ENCODE peak calls at places on chromosome 1, in four cellular contexts. One of them, this sample, is unnamed. For H3K4me1 and H3K27me3, the result is how much of the 10 kb centered on the place peaks cover.

GRCh38 chr1:105138445-105138821 is 1388.7 kb downstream of the AMY1C start:
- DNase-seq in hepatocyte: peak
- DNase-seq in left ventricle myocardium inferior: no peak
- DNase-seq in Caco-2: no peak
- DNase-seq in this sample: no peak

GRCh38 chr1:94093996-94094395 is 27.0 kb downstream of the ABCA4 start:
- DNase-seq in Caco-2: no peak
- DNase-seq in hepatocyte: no peak
- DNase-seq in left ventricle myocardium inferior: no peak
- DNase-seq in this sample: no peak

GRCh38 chr1:197692965-197693364 is 82.3 kb downstream of the DENND1B start:
- DNase-seq in hepatocyte: no peak
- DNase-seq in Caco-2: no peak
- DNase-seq in left ventricle myocardium inferior: no peak
- DNase-seq in this sample: peak

GRCh38 chr1:70202173-70202758 is 3.1 kb downstream of the LRRC40 start:
- DNase-seq in hepatocyte: no peak
- DNase-seq in Caco-2: no peak
- DNase-seq in left ventricle myocardium inferior: no peak
- DNase-seq in this sample: no peak

GRCh38 chr1:41652346-41653124 is 168.1 kb upstream of the EDN2 start:
- DNase-seq in left ventricle myocardium inferior: no peak
- DNase-seq in Caco-2: no peak
- DNase-seq in hepatocyte: no peak
- DNase-seq in this sample: no peak

GRCh38 chr1:95386371-95386770 is 152.4 kb downstream of the RWDD3 start:
- DNase-seq in hepatocyte: no peak
- DNase-seq in Caco-2: no peak
- DNase-seq in left ventricle myocardium inferior: no peak
- DNase-seq in this sample: no peak

GRCh38 chr1:66526991-66527390 is 7.0 kb upstream of the SGIP1 start:
- DNase-seq in left ventricle myocardium inferior: no peak
- DNase-seq in Caco-2: no peak
- DNase-seq in hepatocyte: no peak
- DNase-seq in this sample: no peak

GRCh38 chr1:156756355-156756754 is 4.9 kb upstream of the HDGF start:
- DNase-seq in hepatocyte: no peak
- DNase-seq in Caco-2: no peak
- DNase-seq in left ventricle myocardium inferior: no peak
- DNase-seq in this sample: no peak

DNA sequence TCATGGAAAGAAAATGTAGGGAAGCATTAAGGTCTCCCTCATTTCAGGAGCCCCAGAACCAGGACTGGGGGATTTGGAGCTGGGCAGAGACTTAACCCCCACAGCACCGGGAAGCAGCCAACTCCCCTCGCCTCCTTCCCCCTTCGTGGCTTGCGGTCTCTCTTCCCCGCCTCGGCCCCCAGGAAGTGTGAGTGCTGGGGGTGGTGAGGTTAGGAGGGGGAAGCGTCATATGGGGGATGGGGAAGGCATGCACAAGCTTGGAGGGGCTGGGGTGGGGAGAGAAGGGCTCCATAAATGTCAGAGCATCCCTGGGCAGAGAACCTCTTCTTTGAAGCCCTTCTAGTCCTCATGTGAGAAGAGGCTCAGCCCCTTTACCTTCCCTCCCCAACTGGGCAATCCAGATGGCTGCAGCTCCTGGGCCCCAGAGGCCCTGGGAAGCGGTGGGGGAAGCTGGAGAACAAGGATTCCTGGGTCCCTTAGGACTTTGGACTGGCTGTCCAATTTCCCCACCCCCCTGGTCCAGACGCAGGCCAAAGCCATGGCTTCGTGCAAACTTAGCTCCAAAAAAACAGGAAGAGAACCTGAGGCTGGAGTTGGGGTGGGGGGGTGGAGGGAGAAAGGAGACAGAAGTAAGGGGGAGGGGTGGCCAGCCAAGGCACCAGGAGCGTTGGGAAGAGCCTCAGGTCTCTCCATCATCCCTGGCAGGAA is 7.8 kb downstream of the ZBTB7B start:
- DNase-seq in hepatocyte: no peak
- DNase-seq in Caco-2: no peak
- DNase-seq in left ventricle myocardium inferior: no peak
- DNase-seq in this sample: peak
- H3K4me1 ChIP-seq in hepatocyte: under half
- H3K4me1 ChIP-seq in Caco-2: under half
- H3K4me1 ChIP-seq in left ventricle myocardium inferior: half or more
- H3K4me1 ChIP-seq in this sample: under half

GRCh38 chr1:3541930-3542329 is 69.4 kb downstream of the MEGF6 start:
- DNase-seq in Caco-2: no peak
- DNase-seq in hepatocyte: peak
- DNase-seq in left ventricle myocardium inferior: no peak
- DNase-seq in this sample: no peak

GRCh38 chr1:3544050-3544977 is 67.0 kb downstream of the MEGF6 start:
- DNase-seq in Caco-2: no peak
- DNase-seq in left ventricle myocardium inferior: no peak
- DNase-seq in hepatocyte: no peak
- DNase-seq in this sample: no peak

GRCh38 chr1:3542635-3543034 is 68.7 kb downstream of the MEGF6 start:
- DNase-seq in left ventricle myocardium inferior: no peak
- DNase-seq in Caco-2: no peak
- DNase-seq in hepatocyte: no peak
- DNase-seq in this sample: no peak

GRCh38 chr1:3541465-3541864 is 69.8 kb downstream of the MEGF6 start:
- DNase-seq in left ventricle myocardium inferior: no peak
- DNase-seq in Caco-2: no peak
- DNase-seq in hepatocyte: no peak
- DNase-seq in this sample: no peak

DNA sequence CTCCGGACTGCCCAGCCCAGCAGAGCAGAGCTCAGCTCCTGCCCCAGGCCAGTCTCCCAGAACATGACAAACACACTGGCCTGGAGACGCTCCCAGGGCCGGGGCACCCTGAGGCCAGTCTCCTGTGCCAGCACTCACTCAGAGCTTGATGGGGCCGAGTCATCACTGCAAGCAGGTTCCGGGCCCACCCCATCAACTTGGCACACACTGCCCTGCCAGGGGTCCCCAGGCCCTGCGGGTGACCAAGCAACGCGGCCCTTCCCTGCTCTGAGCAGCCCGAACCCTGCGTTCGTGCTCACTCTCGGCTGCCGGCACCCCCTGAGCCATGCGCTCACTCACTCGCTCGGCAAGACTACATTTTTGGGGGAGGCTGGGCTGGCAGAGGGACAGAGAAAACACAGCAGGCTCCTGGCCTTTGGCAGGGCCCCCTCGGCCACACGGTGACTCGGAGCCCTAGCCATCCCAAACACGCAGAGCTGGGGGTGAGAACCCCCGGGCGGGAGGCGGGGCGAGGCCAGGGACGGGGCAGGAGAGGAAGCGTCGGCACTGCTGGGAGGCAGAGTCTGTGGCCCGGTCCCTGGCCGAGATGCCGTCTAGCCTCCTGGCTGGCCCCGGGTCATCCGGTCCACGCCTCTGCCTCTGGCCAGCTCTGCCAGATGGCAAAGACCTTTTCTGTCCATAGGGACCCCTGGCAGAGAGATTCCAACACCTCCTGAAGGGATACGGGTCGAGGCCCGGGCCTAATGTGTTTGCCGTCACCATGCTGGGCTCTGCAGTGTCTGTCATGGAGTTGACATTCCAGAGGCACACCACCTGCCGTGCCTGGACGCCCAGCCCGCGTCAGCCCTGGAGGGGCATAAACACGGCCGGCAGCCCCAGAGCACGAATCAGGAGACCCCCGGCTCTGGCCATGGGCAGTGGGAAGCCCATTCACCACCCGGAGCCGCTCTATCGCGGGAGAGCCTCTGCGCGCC is 67.9 kb downstream of the MEGF6 start:
- DNase-seq in left ventricle myocardium inferior: no peak
- DNase-seq in Caco-2: peak
- DNase-seq in hepatocyte: no peak
- DNase-seq in this sample: no peak
- H3K4me3 ChIP-seq in left ventricle myocardium inferior: no peak
- H3K4me3 ChIP-seq in Caco-2: no peak
- H3K4me3 ChIP-seq in hepatocyte: no peak
- H3K4me3 ChIP-seq in this sample: no peak

GRCh38 chr1:6207075-6207885 is 1.4 kb downstream of the RNF207 start:
- DNase-seq in Caco-2: no peak
- DNase-seq in hepatocyte: no peak
- DNase-seq in left ventricle myocardium inferior: no peak
- DNase-seq in this sample: no peak
- H3K27me3 ChIP-seq in Caco-2: under half
- H3K27me3 ChIP-seq in hepatocyte: under half
- H3K27me3 ChIP-seq in left ventricle myocardium inferior: under half
- H3K27me3 ChIP-seq in this sample: under half

GRCh38 chr1:28241633-28242241 is 5.8 kb downstream of the ATP5IF1 start:
- DNase-seq in left ventricle myocardium inferior: no peak
- DNase-seq in Caco-2: no peak
- DNase-seq in hepatocyte: no peak
- DNase-seq in this sample: no peak

GRCh38 chr1:28246427-28246832 is 10.5 kb downstream of the ATP5IF1 start:
- DNase-seq in Caco-2: no peak
- DNase-seq in left ventricle myocardium inferior: no peak
- DNase-seq in hepatocyte: peak
- DNase-seq in this sample: peak

GRCh38 chr1:28243685-28244439 is 7.9 kb downstream of the ATP5IF1 start:
- DNase-seq in Caco-2: no peak
- DNase-seq in left ventricle myocardium inferior: no peak
- DNase-seq in hepatocyte: peak
- DNase-seq in this sample: peak

GRCh38 chr1:28247603-28248272 is 11.6 kb upstream of the SESN2 start:
- DNase-seq in Caco-2: no peak
- DNase-seq in hepatocyte: no peak
- DNase-seq in left ventricle myocardium inferior: no peak
- DNase-seq in this sample: no peak

DNA sequence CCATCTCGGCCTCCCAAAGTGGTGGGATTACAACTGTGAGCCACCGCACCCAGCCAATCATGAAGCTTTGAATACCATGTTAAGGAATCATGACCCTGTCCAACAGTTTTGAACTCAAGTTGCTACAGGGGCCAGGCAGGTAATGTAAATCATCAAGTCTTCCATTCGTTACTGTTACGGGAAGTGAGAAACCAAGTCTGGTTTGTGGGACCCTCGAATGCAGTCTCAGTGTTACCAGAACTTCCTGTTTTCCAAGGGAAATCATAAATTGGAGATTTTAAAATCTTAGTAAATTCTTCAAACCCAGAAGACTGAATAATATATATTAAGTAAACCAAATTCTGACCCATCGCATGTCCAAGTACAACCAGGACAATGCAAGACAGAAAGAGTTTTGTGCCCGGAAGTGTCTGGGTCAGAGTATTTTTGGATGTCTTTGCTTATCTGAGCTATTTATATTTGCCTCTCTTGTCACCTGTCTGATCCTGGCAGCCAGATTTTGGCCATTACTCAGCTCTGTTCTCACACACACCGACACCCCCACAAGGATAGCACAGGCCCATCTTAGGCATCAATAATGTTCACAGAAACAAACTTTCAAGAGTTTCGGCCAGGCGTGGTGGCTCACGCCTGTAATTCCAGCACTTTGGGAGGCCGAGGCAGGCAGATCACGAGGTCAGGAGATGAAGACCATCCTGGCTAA is 8.8 kb downstream of the ATP5IF1 start:
- DNase-seq in left ventricle myocardium inferior: peak
- DNase-seq in Caco-2: no peak
- DNase-seq in hepatocyte: no peak
- DNase-seq in this sample: no peak
- H3K4me1 ChIP-seq in left ventricle myocardium inferior: half or more
- H3K4me1 ChIP-seq in Caco-2: under half
- H3K4me1 ChIP-seq in hepatocyte: under half
- H3K4me1 ChIP-seq in this sample: under half

GRCh38 chr1:47434051-47434842 is 3.6 kb upstream of the FOXD2 start:
- DNase-seq in hepatocyte: peak
- DNase-seq in Caco-2: no peak
- DNase-seq in left ventricle myocardium inferior: peak
- DNase-seq in this sample: no peak
- H3K4me3 ChIP-seq in hepatocyte: peak
- H3K4me3 ChIP-seq in Caco-2: no peak
- H3K4me3 ChIP-seq in left ventricle myocardium inferior: peak
- H3K4me3 ChIP-seq in this sample: no peak

DNA sequence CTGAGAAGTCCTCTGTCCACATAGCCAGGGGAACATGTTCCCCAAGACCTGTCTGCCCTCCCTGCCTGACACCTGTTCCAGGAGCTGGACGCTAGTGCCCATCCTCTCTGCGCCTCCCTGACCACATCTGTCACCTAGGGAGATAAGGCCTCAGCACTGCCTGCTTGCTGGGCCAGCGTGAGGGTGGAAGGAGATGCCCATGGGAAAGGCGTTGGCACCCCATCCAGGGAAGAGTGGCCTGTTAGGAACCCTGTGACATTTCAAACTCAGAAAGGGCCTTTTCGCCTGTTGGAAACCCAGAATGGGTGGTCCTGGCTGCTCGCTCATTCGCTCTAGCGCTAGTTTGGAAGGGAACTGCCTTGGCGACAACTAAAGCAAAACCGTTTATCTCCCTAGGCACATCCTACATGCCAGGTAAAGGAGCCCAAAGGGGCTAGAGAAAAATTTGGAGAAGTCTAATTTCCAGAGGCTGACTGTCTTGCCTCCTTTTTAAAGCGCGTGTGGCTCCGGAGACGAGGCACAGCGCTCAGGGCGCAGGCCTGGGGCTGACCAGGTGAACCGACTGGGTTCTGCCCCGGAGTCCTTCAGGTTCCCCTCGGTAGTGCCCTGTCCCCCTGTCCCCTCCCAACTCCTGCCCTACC is 410 bp downstream of the ACTA1 start:
- DNase-seq in hepatocyte: no peak
- DNase-seq in left ventricle myocardium inferior: no peak
- DNase-seq in Caco-2: no peak
- DNase-seq in this sample: no peak
- H3K27me3 ChIP-seq in hepatocyte: under half
- H3K27me3 ChIP-seq in left ventricle myocardium inferior: half or more
- H3K27me3 ChIP-seq in Caco-2: under half
- H3K27me3 ChIP-seq in this sample: under half